ENCODE peak calls at places on chromosomes 2 and 18, in seven cellular contexts. One of them, this sample, is unnamed.

GRCh38 chr18:56795381-56795780 is 144.2 kb downstream of the WDR7 start:
- DNase-seq in HT1080: peak; percentile 27
- DNase-seq in cardiac fibroblast: peak; percentile 7
- DNase-seq in iPS-NIHi11: no peak
- DNase-seq in nephron progenitor cell: no peak
- DNase-seq in G401: no peak
- DNase-seq in head of caudate nucleus: no peak
- DNase-seq in this sample: no peak

GRCh38 chr2:130371723-130372054 is 15.8 kb downstream of the PTPN18 start:
- DNase-seq in nephron progenitor cell: no peak
- DNase-seq in iPS-NIHi11: no peak
- DNase-seq in HT1080: no peak
- DNase-seq in cardiac fibroblast: peak; percentile 60
- DNase-seq in head of caudate nucleus: no peak
- DNase-seq in G401: no peak
- DNase-seq in this sample: peak; percentile 72

GRCh38 chr2:191350826-191351225 is 105.6 kb downstream of the MYO1B start:
- DNase-seq in HT1080: peak; percentile 41
- DNase-seq in G401: no peak
- DNase-seq in iPS-NIHi11: no peak
- DNase-seq in head of caudate nucleus: no peak
- DNase-seq in cardiac fibroblast: peak; percentile 39
- DNase-seq in nephron progenitor cell: no peak
- DNase-seq in this sample: peak; percentile 63

GRCh38 chr18:79692886-79693285 is 13.3 kb downstream of the CTDP1 start:
- DNase-seq in HT1080: no peak
- DNase-seq in nephron progenitor cell: no peak
- DNase-seq in cardiac fibroblast: no peak
- DNase-seq in head of caudate nucleus: no peak
- DNase-seq in G401: no peak
- DNase-seq in iPS-NIHi11: no peak
- DNase-seq in this sample: no peak

GRCh38 chr2:233700028-233700635 is 7.4 kb downstream of the UGT1A6 start:
- DNase-seq in G401: no peak
- DNase-seq in HT1080: no peak
- DNase-seq in cardiac fibroblast: peak; percentile 61
- DNase-seq in head of caudate nucleus: no peak
- DNase-seq in nephron progenitor cell: no peak
- DNase-seq in iPS-NIHi11: no peak
- DNase-seq in this sample: peak; percentile 81

GRCh38 chr2:220814441-220814840 is 757.7 kb downstream of the EPHA4 start:
- DNase-seq in iPS-NIHi11: no peak
- DNase-seq in cardiac fibroblast: no peak
- DNase-seq in head of caudate nucleus: no peak
- DNase-seq in G401: no peak
- DNase-seq in nephron progenitor cell: no peak
- DNase-seq in HT1080: no peak
- DNase-seq in this sample: no peak

GRCh38 chr2:213086566-213086965 is 64.8 kb downstream of the IKZF2 start:
- DNase-seq in G401: no peak
- DNase-seq in nephron progenitor cell: no peak
- DNase-seq in iPS-NIHi11: peak; percentile 48
- DNase-seq in head of caudate nucleus: no peak
- DNase-seq in cardiac fibroblast: peak; percentile 22
- DNase-seq in HT1080: no peak
- DNase-seq in this sample: no peak

GRCh38 chr2:41853427-41854191 is 194.2 kb upstream of the PKDCC start:
- DNase-seq in head of caudate nucleus: no peak
- DNase-seq in cardiac fibroblast: peak; percentile 71
- DNase-seq in iPS-NIHi11: peak; percentile 71
- DNase-seq in G401: peak; percentile 52
- DNase-seq in nephron progenitor cell: peak; percentile 70
- DNase-seq in HT1080: peak; percentile 41
- DNase-seq in this sample: peak; percentile 57

GRCh38 chr2:191724015-191724414 is 46.1 kb downstream of the NABP1 start:
- DNase-seq in head of caudate nucleus: no peak
- DNase-seq in G401: no peak
- DNase-seq in cardiac fibroblast: no peak
- DNase-seq in nephron progenitor cell: no peak
- DNase-seq in iPS-NIHi11: no peak
- DNase-seq in HT1080: no peak
- DNase-seq in this sample: no peak

GRCh38 chr2:37855283-37856041 is 69.6 kb upstream of the RMDN2 start:
- DNase-seq in HT1080: no peak
- DNase-seq in G401: no peak
- DNase-seq in cardiac fibroblast: peak; percentile 22
- DNase-seq in nephron progenitor cell: no peak
- DNase-seq in iPS-NIHi11: no peak
- DNase-seq in head of caudate nucleus: peak; percentile 6
- DNase-seq in this sample: no peak

This sample was measured in RPMI7951.